ENCODE peak calls at places on chromosome 9, in four cellular contexts. I is IMR-90, J is H9, L is H1. Y is an unnamed sample.

GRCh38 chr9:133114886-133115603 is 6.0 kb downstream of the RALGDS start:
- DNase-seq in I (no peak), J (no peak), L (no peak), Y (no peak)

GRCh38 chr9:129759804-129760502 is 7.1 kb upstream of the PTGES start:
- DNase-seq in I (no peak), J (no peak), L (no peak), Y (no peak)

GRCh38 chr9:87862536-87863268 is 20.0 kb upstream of the SPATA31E1 start:
- DNase-seq in I (peak), J (no peak), L (no peak), Y (peak)

GRCh38 chr9:133953976-133954709 is 38.0 kb downstream of the VAV2 start:
- DNase-seq in I (no peak), J (no peak), L (no peak), Y (no peak)

GRCh38 chr9:2299156-2299842 is 284.2 kb downstream of the SMARCA2 start:
- DNase-seq in I (no peak), J (no peak), L (peak), Y (no peak)

GRCh38 chr9:34777667-34778066 is 67.7 kb upstream of the CCL21 start:
- DNase-seq in I (no peak), J (no peak), L (no peak), Y (no peak)

GRCh38 chr9:37792122-37792521 is 7.3 kb upstream of the EXOSC3 start:
- DNase-seq in I (no peak), J (no peak), L (no peak), Y (no peak)

GRCh38 chr9:71647094-71647591 is 121.2 kb downstream of the CEMIP2 start:
- DNase-seq in I (peak), J (no peak), L (no peak), Y (peak)

GRCh38 chr9:77589046-77589795 is 58.9 kb downstream of the GNA14 start:
- DNase-seq in I (no peak), J (no peak), L (no peak), Y (peak)

GRCh38 chr9:22508790-22509189 is 62.2 kb downstream of the DMRTA1 start:
- DNase-seq in I (no peak), J (no peak), L (no peak), Y (no peak)

GRCh38 chr9:36192196-36192595 is 1.5 kb downstream of the CLTA start:
- DNase-seq in I (peak), J (no peak), L (no peak), Y (peak)

GRCh38 chr9:131667576-131667975 is 72.3 kb downstream of the RAPGEF1 start:
- DNase-seq in I (no peak), J (no peak), L (no peak), Y (no peak)

GRCh38 chr9:22307013-22307711 is 139.5 kb upstream of the DMRTA1 start:
- DNase-seq in I (peak), J (no peak), L (no peak), Y (peak)

GRCh38 chr9:133280387-133280786 is 5.4 kb upstream of the ABO start:
- DNase-seq in I (no peak), J (no peak), L (no peak), Y (no peak)

GRCh38 chr9:124220551-124221451 is 36.9 kb upstream of the NEK6 start:
- DNase-seq in I (peak), J (no peak), L (no peak), Y (peak)

GRCh38 chr9:97109194-97109811 is 70.4 kb upstream of the CTSV start:
- DNase-seq in I (peak), J (peak), L (peak), Y (peak)

GRCh38 chr9:15513335-15513734 is 2.6 kb upstream of the PSIP1 start:
- DNase-seq in I (no peak), J (peak), L (peak), Y (peak)

GRCh38 chr9:13110766-13111400 is 168.6 kb downstream of the MPDZ start:
- DNase-seq in I (no peak), J (no peak), L (no peak), Y (no peak)

GRCh38 chr9:131873361-131873760 is 133.5 kb upstream of the RAPGEF1 start:
- DNase-seq in I (no peak), J (no peak), L (no peak), Y (no peak)

GRCh38 chr9:101029300-101030021 is 934 bp downstream of the PLPPR1 start:
- DNase-seq in I (no peak), J (no peak), L (no peak), Y (peak)

GRCh38 chr9:126000731-126001580 is 253.8 kb downstream of the PBX3 start:
- DNase-seq in I (no peak), J (no peak), L (no peak), Y (no peak)

GRCh38 chr9:107907261-107907660 is 417.7 kb upstream of the KLF4 start:
- DNase-seq in I (no peak), J (no peak), L (no peak), Y (no peak)

GRCh38 chr9:97958812-97959511 is 21.0 kb upstream of the HEMGN start:
- DNase-seq in I (peak), J (no peak), L (no peak), Y (no peak)

GRCh38 chr9:38289486-38290275 is 102.8 kb upstream of the ALDH1B1 start:
- DNase-seq in I (no peak), J (no peak), L (no peak), Y (no peak)

GRCh38 chr9:69097053-69097452 is 61.5 kb downstream of the FXN start:
- DNase-seq in I (peak), J (no peak), L (no peak), Y (no peak)

GRCh38 chr9:14027114-14027812 is 286.7 kb downstream of the NFIB start:
- DNase-seq in I (no peak), J (no peak), L (no peak), Y (peak)

GRCh38 chr9:81686614-81687520 is 2.5 kb downstream of the TLE1 start:
- DNase-seq in I (peak), J (peak), L (peak), Y (peak)
- H4K5ac ChIP-seq in I (no peak), J (no peak), L (peak), Y (no peak)

GRCh38 chr9:4588721-4589120 is 73.4 kb upstream of the PLPP6 start:
- DNase-seq in I (no peak), J (no peak), L (no peak), Y (no peak)

GRCh38 chr9:4592886-4593285 is 69.2 kb upstream of the PLPP6 start:
- DNase-seq in I (no peak), J (no peak), L (no peak), Y (no peak)

GRCh38 chr9:4590430-4591122 is 71.5 kb upstream of the PLPP6 start:
- DNase-seq in I (peak), J (no peak), L (no peak), Y (peak)

GRCh38 chr9:4592325-4592724 is 69.8 kb upstream of the PLPP6 start:
- DNase-seq in I (no peak), J (no peak), L (no peak), Y (no peak)

DNA sequence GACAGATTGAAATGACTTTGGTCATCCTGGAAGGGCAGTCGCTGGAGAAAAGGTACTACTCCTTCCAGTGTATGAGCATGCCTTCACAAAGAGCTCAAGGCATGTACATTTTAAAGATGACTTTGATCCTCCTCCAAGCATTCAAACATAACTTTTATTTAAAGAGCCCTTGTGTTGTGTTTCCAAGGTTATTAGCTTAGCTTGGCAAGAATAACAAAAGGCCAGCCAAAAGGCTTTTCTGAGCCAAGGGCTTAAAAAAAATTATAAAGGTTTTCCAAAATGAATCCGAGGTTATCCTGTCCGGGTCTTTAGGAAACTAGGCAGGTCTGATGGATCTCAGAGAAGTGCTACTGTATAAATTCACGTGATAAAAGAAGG is 71.0 kb upstream of the PLPP6 start:
- DNase-seq in I (no peak), J (no peak), L (no peak), Y (no peak)
- H3K56ac ChIP-seq in I (no peak), J (no peak), L (no peak), Y (no peak)

DNA sequence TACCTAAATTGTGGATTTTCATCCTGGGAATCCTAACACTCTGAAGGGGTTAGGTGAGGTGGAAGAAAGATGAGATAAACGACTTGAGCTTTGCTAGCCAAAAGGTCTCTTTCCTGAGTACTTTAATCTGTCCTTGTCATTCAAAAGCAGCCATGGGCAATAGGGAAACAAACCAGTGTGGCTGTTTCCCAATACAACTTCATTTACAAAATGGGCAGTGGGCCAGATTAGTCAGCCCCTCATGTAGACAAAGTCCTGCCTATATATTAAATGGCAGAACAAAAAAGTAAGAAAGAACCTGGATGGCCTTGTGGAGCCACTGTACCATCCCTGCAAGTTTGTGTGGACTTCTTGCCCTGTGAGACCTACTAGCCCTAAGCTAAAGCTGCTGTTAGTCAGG is 51.0 kb upstream of the NFIL3 start:
- DNase-seq in I (peak), J (no peak), L (no peak), Y (no peak)
- H4K5ac ChIP-seq in I (no peak), J (no peak), L (no peak), Y (no peak)

DNA sequence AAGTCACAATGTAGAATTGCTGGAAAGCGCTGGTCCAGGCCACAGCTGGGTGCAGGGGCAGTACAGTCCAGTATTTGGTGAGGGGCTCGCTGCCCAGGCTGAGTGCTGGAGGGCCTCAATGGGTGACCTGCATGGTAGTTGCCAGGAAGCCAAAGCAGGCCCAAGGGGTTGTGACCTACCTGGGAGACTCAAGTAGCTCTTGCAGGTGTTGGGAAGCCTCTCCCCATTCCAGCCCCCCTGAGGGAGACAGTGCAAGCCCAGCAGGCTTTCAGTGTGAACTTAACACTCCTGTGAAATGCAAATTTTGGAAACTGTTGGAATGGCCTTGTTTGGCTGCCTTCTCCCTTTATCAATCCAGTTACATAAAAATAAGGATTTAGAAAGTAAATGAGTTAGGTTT is 13.9 kb downstream of the KDM4C start:
- DNase-seq in I (no peak), J (peak), L (peak), Y (peak)
- H3K56ac ChIP-seq in I (no peak), J (no peak), L (no peak), Y (no peak)

DNA sequence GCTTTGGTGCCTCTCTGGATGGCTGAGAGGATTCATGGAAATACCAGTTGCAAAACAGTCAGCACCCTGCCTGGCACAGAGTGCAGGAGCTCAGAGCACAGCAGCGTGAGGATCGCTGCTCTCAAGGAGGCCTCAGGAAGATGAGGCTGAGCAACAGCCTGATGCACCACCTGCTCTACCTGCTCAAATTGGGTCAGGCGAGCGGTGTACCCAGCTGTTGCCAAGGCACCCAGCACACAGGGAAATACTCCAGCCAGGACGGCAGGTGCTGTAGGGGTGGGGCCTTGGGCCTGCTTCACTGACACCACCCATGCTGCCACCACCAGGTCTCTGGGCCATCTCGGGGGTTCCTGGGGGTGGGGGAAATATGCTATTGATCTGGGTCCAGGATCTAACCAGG is 4.3 kb downstream of the EEIG1 start:
- DNase-seq in I (no peak), J (no peak), L (no peak), Y (no peak)
- H4K5ac ChIP-seq in I (no peak), J (no peak), L (no peak), Y (no peak)

DNA sequence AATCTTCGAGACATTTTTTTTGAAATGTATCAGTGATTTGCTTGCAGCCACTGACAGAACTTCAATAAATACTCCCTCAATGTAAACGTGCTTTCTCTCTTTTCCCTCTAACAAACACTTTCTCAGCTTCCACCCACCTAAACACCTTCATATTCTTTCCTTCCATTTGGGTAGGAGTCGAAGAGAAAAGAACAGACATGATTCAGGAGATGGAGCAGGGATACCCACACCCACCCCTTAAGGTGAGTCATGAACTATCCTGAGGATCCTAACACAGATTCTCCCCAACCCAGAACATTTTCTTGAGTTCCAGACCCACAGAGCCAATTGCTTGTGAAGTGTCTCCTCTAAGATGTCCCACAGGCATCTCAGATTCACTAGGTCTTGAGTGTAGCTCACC is 488.8 kb downstream of the CDK5RAP2 start:
- DNase-seq in I (no peak), J (no peak), L (no peak), Y (no peak)
- H3K56ac ChIP-seq in I (no peak), J (no peak), L (no peak), Y (no peak)